ENCODE peak calls at places on chromosomes 13 and 19, in nine cellular contexts. One of them, this sample, is unnamed.

GRCh38 chr13:38542601-38543000 is 144.3 kb upstream of the FREM2 start:
- DNase-seq in GM13976: no peak
- DNase-seq in mesothelial cell of epicardium: no peak
- DNase-seq in brain microvascular endothelial cell: no peak
- DNase-seq in GM12865: no peak
- DNase-seq in PC-3: peak
- DNase-seq in omental fat pad: no peak
- DNase-seq in tibial artery: no peak
- DNase-seq in esophagus squamous epithelium: no peak
- DNase-seq in this sample: no peak

GRCh38 chr19:19345970-19346369 is 25.3 kb downstream of the MAU2 start:
- DNase-seq in GM13976: no peak
- DNase-seq in mesothelial cell of epicardium: no peak
- DNase-seq in brain microvascular endothelial cell: no peak
- DNase-seq in GM12865: no peak
- DNase-seq in PC-3: no peak
- DNase-seq in omental fat pad: no peak
- DNase-seq in tibial artery: no peak
- DNase-seq in esophagus squamous epithelium: no peak
- DNase-seq in this sample: no peak

GRCh38 chr19:12802267-12803106 is 618 bp downstream of the THSD8 start:
- DNase-seq in GM13976: no peak
- DNase-seq in mesothelial cell of epicardium: no peak
- DNase-seq in brain microvascular endothelial cell: no peak
- DNase-seq in GM12865: no peak
- DNase-seq in PC-3: peak
- DNase-seq in omental fat pad: no peak
- DNase-seq in tibial artery: peak
- DNase-seq in esophagus squamous epithelium: no peak
- DNase-seq in this sample: no peak

GRCh38 chr19:489418-490196 is 6.7 kb upstream of the MADCAM1 start:
- DNase-seq in GM13976: peak
- DNase-seq in mesothelial cell of epicardium: no peak
- DNase-seq in brain microvascular endothelial cell: no peak
- DNase-seq in GM12865: no peak
- DNase-seq in PC-3: peak
- DNase-seq in omental fat pad: no peak
- DNase-seq in tibial artery: no peak
- DNase-seq in esophagus squamous epithelium: no peak
- DNase-seq in this sample: no peak

GRCh38 chr13:20369886-20370361 is 137.8 kb upstream of the GJB6 start:
- DNase-seq in GM13976: no peak
- DNase-seq in mesothelial cell of epicardium: no peak
- DNase-seq in brain microvascular endothelial cell: no peak
- DNase-seq in GM12865: peak
- DNase-seq in PC-3: peak
- DNase-seq in omental fat pad: no peak
- DNase-seq in tibial artery: no peak
- DNase-seq in esophagus squamous epithelium: no peak
- DNase-seq in this sample: no peak

GRCh38 chr13:91017031-91017668 is 330.3 kb upstream of the MIR17HG start:
- DNase-seq in GM13976: peak
- DNase-seq in mesothelial cell of epicardium: no peak
- DNase-seq in brain microvascular endothelial cell: peak
- DNase-seq in GM12865: peak
- DNase-seq in PC-3: peak
- DNase-seq in omental fat pad: no peak
- DNase-seq in tibial artery: no peak
- DNase-seq in esophagus squamous epithelium: no peak
- DNase-seq in this sample: peak

GRCh38 chr13:32309812-32310706 is 5.1 kb downstream of the ZAR1L start:
- DNase-seq in GM13976: peak
- DNase-seq in mesothelial cell of epicardium: no peak
- DNase-seq in brain microvascular endothelial cell: peak
- DNase-seq in GM12865: peak
- DNase-seq in PC-3: peak
- DNase-seq in omental fat pad: no peak
- DNase-seq in tibial artery: no peak
- DNase-seq in esophagus squamous epithelium: no peak
- DNase-seq in this sample: no peak

GRCh38 chr13:102141625-102142472 is 260.0 kb downstream of the FGF14 start:
- DNase-seq in GM13976: peak
- DNase-seq in mesothelial cell of epicardium: no peak
- DNase-seq in brain microvascular endothelial cell: no peak
- DNase-seq in GM12865: no peak
- DNase-seq in PC-3: peak
- DNase-seq in omental fat pad: no peak
- DNase-seq in tibial artery: no peak
- DNase-seq in esophagus squamous epithelium: no peak
- DNase-seq in this sample: no peak

GRCh38 chr13:30818323-30818960 is 83.1 kb downstream of the ALOX5AP start:
- DNase-seq in GM13976: no peak
- DNase-seq in mesothelial cell of epicardium: no peak
- DNase-seq in brain microvascular endothelial cell: peak
- DNase-seq in GM12865: no peak
- DNase-seq in PC-3: no peak
- DNase-seq in omental fat pad: peak
- DNase-seq in tibial artery: peak
- DNase-seq in esophagus squamous epithelium: no peak
- DNase-seq in this sample: no peak

GRCh38 chr19:52410276-52410675 is 12.6 kb downstream of the ZNF528 start:
- DNase-seq in GM13976: no peak
- DNase-seq in mesothelial cell of epicardium: no peak
- DNase-seq in brain microvascular endothelial cell: no peak
- DNase-seq in GM12865: no peak
- DNase-seq in PC-3: no peak
- DNase-seq in omental fat pad: no peak
- DNase-seq in tibial artery: no peak
- DNase-seq in esophagus squamous epithelium: no peak
- DNase-seq in this sample: no peak

GRCh38 chr13:32986552-32986951 is 29.7 kb upstream of the KL start:
- DNase-seq in GM13976: no peak
- DNase-seq in mesothelial cell of epicardium: no peak
- DNase-seq in brain microvascular endothelial cell: no peak
- DNase-seq in GM12865: no peak
- DNase-seq in PC-3: no peak
- DNase-seq in omental fat pad: no peak
- DNase-seq in tibial artery: no peak
- DNase-seq in esophagus squamous epithelium: no peak
- DNase-seq in this sample: no peak

GRCh38 chr19:31316201-31316951 is 32.9 kb downstream of the TSHZ3 start:
- DNase-seq in GM13976: no peak
- DNase-seq in mesothelial cell of epicardium: no peak
- DNase-seq in brain microvascular endothelial cell: no peak
- DNase-seq in GM12865: no peak
- DNase-seq in PC-3: no peak
- DNase-seq in omental fat pad: no peak
- DNase-seq in tibial artery: no peak
- DNase-seq in esophagus squamous epithelium: no peak
- DNase-seq in this sample: peak

GRCh38 chr19:58518261-58519086 is 1.1 kb downstream of the ZBTB45 start:
- DNase-seq in GM13976: no peak
- DNase-seq in mesothelial cell of epicardium: no peak
- DNase-seq in brain microvascular endothelial cell: no peak
- DNase-seq in GM12865: peak
- DNase-seq in PC-3: peak
- DNase-seq in omental fat pad: no peak
- DNase-seq in tibial artery: no peak
- DNase-seq in esophagus squamous epithelium: no peak
- DNase-seq in this sample: no peak
- TF ChIP-seq CTCF in GM13976: no peak
- TF ChIP-seq CTCF in mesothelial cell of epicardium: no peak
- TF ChIP-seq CTCF in brain microvascular endothelial cell: no peak
- TF ChIP-seq CTCF in GM12865: no peak
- TF ChIP-seq CTCF in PC-3: peak
- TF ChIP-seq CTCF in omental fat pad: no peak
- TF ChIP-seq CTCF in tibial artery: peak
- TF ChIP-seq CTCF in esophagus squamous epithelium: no peak
- TF ChIP-seq CTCF in this sample: no peak

DNA sequence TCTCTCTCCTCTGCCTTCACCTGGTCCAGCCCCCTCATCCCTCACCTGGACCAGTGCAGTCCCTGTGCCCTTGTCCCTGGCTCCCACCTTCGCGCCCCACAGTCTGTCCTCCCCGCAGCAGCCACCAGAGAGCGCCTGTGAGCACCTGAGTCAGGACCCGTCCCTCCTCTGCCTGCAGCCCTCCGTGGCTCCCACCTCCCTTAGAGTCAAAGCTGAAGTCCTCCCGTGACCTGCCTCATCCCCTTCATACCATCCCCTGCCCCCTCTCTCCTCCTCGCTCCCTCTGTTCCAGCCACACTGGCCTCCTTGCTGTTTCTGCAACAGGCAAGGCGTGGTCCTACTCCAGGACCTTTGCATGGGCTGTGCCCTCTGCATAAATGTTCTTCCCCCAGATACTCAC is 10.3 kb downstream of the CELF5 start:
- DNase-seq in GM13976: peak
- DNase-seq in mesothelial cell of epicardium: no peak
- DNase-seq in brain microvascular endothelial cell: no peak
- DNase-seq in GM12865: no peak
- DNase-seq in PC-3: no peak
- DNase-seq in omental fat pad: no peak
- DNase-seq in tibial artery: no peak
- DNase-seq in esophagus squamous epithelium: no peak
- DNase-seq in this sample: no peak
- TF ChIP-seq CTCF in GM13976: peak
- TF ChIP-seq CTCF in mesothelial cell of epicardium: no peak
- TF ChIP-seq CTCF in brain microvascular endothelial cell: peak
- TF ChIP-seq CTCF in GM12865: peak
- TF ChIP-seq CTCF in PC-3: peak
- TF ChIP-seq CTCF in omental fat pad: no peak
- TF ChIP-seq CTCF in tibial artery: no peak
- TF ChIP-seq CTCF in esophagus squamous epithelium: no peak
- TF ChIP-seq CTCF in this sample: no peak

GRCh38 chr19:38921420-38922274 is 8.9 kb downstream of the SARS2 start:
- DNase-seq in GM13976: no peak
- DNase-seq in mesothelial cell of epicardium: no peak
- DNase-seq in brain microvascular endothelial cell: no peak
- DNase-seq in GM12865: no peak
- DNase-seq in PC-3: no peak
- DNase-seq in omental fat pad: no peak
- DNase-seq in tibial artery: peak
- DNase-seq in esophagus squamous epithelium: no peak
- DNase-seq in this sample: no peak
- TF ChIP-seq CTCF in GM13976: no peak
- TF ChIP-seq CTCF in mesothelial cell of epicardium: no peak
- TF ChIP-seq CTCF in brain microvascular endothelial cell: no peak
- TF ChIP-seq CTCF in GM12865: no peak
- TF ChIP-seq CTCF in PC-3: no peak
- TF ChIP-seq CTCF in omental fat pad: no peak
- TF ChIP-seq CTCF in tibial artery: no peak
- TF ChIP-seq CTCF in esophagus squamous epithelium: no peak
- TF ChIP-seq CTCF in this sample: no peak

GRCh38 chr13:46469064-46469463 is 82.0 kb upstream of the RUBCNL start:
- DNase-seq in GM13976: no peak
- DNase-seq in mesothelial cell of epicardium: no peak
- DNase-seq in brain microvascular endothelial cell: no peak
- DNase-seq in GM12865: no peak
- DNase-seq in PC-3: peak
- DNase-seq in omental fat pad: no peak
- DNase-seq in tibial artery: no peak
- DNase-seq in esophagus squamous epithelium: no peak
- DNase-seq in this sample: no peak
- TF ChIP-seq CTCF in GM13976: no peak
- TF ChIP-seq CTCF in mesothelial cell of epicardium: no peak
- TF ChIP-seq CTCF in brain microvascular endothelial cell: no peak
- TF ChIP-seq CTCF in GM12865: no peak
- TF ChIP-seq CTCF in PC-3: no peak
- TF ChIP-seq CTCF in omental fat pad: no peak
- TF ChIP-seq CTCF in tibial artery: no peak
- TF ChIP-seq CTCF in esophagus squamous epithelium: no peak
- TF ChIP-seq CTCF in this sample: no peak

DNA sequence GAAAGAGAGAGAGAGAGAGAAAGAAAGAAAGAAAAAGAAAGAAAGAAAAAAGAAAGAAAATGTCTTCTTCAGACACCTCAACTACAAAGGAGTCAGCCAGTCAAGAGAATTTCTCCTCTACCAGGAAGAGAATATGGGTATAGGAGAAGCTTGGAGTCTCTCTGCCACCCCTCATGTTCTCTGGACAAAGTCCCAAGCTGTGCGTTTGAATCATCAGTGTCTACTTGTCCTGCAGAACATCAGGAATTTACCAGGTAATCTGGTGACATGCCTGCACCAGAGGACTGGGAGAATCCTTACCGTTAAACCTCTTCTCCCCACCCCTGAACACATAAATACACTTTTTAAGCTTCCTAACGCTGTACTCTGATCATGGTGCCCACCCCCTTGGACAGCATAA is 119.5 kb downstream of the TM9SF2 start:
- DNase-seq in GM13976: no peak
- DNase-seq in mesothelial cell of epicardium: no peak
- DNase-seq in brain microvascular endothelial cell: no peak
- DNase-seq in GM12865: no peak
- DNase-seq in PC-3: no peak
- DNase-seq in omental fat pad: no peak
- DNase-seq in tibial artery: no peak
- DNase-seq in esophagus squamous epithelium: no peak
- DNase-seq in this sample: no peak
- TF ChIP-seq CTCF in GM13976: no peak
- TF ChIP-seq CTCF in mesothelial cell of epicardium: no peak
- TF ChIP-seq CTCF in brain microvascular endothelial cell: no peak
- TF ChIP-seq CTCF in GM12865: no peak
- TF ChIP-seq CTCF in PC-3: no peak
- TF ChIP-seq CTCF in omental fat pad: no peak
- TF ChIP-seq CTCF in tibial artery: no peak
- TF ChIP-seq CTCF in esophagus squamous epithelium: no peak
- TF ChIP-seq CTCF in this sample: no peak

GRCh38 chr19:7533281-7533819 is 2.2 kb upstream of the PNPLA6 start:
- DNase-seq in GM13976: no peak
- DNase-seq in mesothelial cell of epicardium: no peak
- DNase-seq in brain microvascular endothelial cell: no peak
- DNase-seq in GM12865: no peak
- DNase-seq in PC-3: no peak
- DNase-seq in omental fat pad: no peak
- DNase-seq in tibial artery: peak
- DNase-seq in esophagus squamous epithelium: no peak
- DNase-seq in this sample: no peak
- TF ChIP-seq CTCF in GM13976: no peak
- TF ChIP-seq CTCF in mesothelial cell of epicardium: no peak
- TF ChIP-seq CTCF in brain microvascular endothelial cell: no peak
- TF ChIP-seq CTCF in GM12865: no peak
- TF ChIP-seq CTCF in PC-3: no peak
- TF ChIP-seq CTCF in omental fat pad: no peak
- TF ChIP-seq CTCF in tibial artery: no peak
- TF ChIP-seq CTCF in esophagus squamous epithelium: no peak
- TF ChIP-seq CTCF in this sample: no peak

GRCh38 chr13:36357692-36358091 is 11.5 kb upstream of the SPART start:
- DNase-seq in GM13976: no peak
- DNase-seq in mesothelial cell of epicardium: no peak
- DNase-seq in brain microvascular endothelial cell: no peak
- DNase-seq in GM12865: no peak
- DNase-seq in PC-3: no peak
- DNase-seq in omental fat pad: no peak
- DNase-seq in tibial artery: peak
- DNase-seq in esophagus squamous epithelium: no peak
- DNase-seq in this sample: no peak
- TF ChIP-seq CTCF in GM13976: no peak
- TF ChIP-seq CTCF in mesothelial cell of epicardium: no peak
- TF ChIP-seq CTCF in brain microvascular endothelial cell: no peak
- TF ChIP-seq CTCF in GM12865: no peak
- TF ChIP-seq CTCF in PC-3: no peak
- TF ChIP-seq CTCF in omental fat pad: no peak
- TF ChIP-seq CTCF in tibial artery: no peak
- TF ChIP-seq CTCF in esophagus squamous epithelium: no peak
- TF ChIP-seq CTCF in this sample: no peak

GRCh38 chr13:23570931-23571330 is 719 bp downstream of the TNFRSF19 start:
- DNase-seq in GM13976: no peak
- DNase-seq in mesothelial cell of epicardium: no peak
- DNase-seq in brain microvascular endothelial cell: no peak
- DNase-seq in GM12865: peak
- DNase-seq in PC-3: peak
- DNase-seq in omental fat pad: no peak
- DNase-seq in tibial artery: no peak
- DNase-seq in esophagus squamous epithelium: no peak
- DNase-seq in this sample: no peak
- TF ChIP-seq CTCF in GM13976: peak
- TF ChIP-seq CTCF in mesothelial cell of epicardium: no peak
- TF ChIP-seq CTCF in brain microvascular endothelial cell: peak
- TF ChIP-seq CTCF in GM12865: peak
- TF ChIP-seq CTCF in PC-3: peak
- TF ChIP-seq CTCF in omental fat pad: no peak
- TF ChIP-seq CTCF in tibial artery: no peak
- TF ChIP-seq CTCF in esophagus squamous epithelium: no peak
- TF ChIP-seq CTCF in this sample: no peak

This sample was measured in dorsolateral prefrontal cortex.